ENCODE peak calls at places on chromosome 1, in six cellular contexts. C, X, V, W, G and K are unnamed samples.

GRCh38 chr1:17016317-17016661 is 4.6 kb upstream of the ATP13A2 start:
- DNase-seq in X (no peak), C (no peak), G (peak), W (no peak), V (no peak), K (no peak)

GRCh38 chr1:5802606-5803005 is 189.6 kb downstream of the NPHP4 start:
- DNase-seq in W (no peak), V (no peak), G (no peak), X (no peak), C (no peak), K (no peak)

GRCh38 chr1:41883507-41883906 is 35.2 kb downstream of the HIVEP3 start:
- DNase-seq in X (no peak), G (no peak), V (no peak), C (no peak), W (no peak), K (no peak)

GRCh38 chr1:12580054-12580887 is 37.7 kb downstream of the DHRS3 start:
- DNase-seq in G (peak), C (no peak), V (no peak), W (no peak), X (peak), K (no peak)

GRCh38 chr1:204584699-204585372 is 68.6 kb downstream of the MDM4 start:
- DNase-seq in G (no peak), V (no peak), C (no peak), W (no peak), X (no peak), K (no peak)

GRCh38 chr1:227318003-227318851 is at the start of gene CDC42BPA:
- DNase-seq in C (no peak), W (peak), X (peak), G (peak), V (peak), K (peak)

GRCh38 chr1:164272156-164272555 is 286.8 kb upstream of the PBX1 start:
- DNase-seq in V (no peak), W (no peak), G (no peak), X (no peak), C (no peak), K (no peak)

GRCh38 chr1:187413770-187414169 is 585.0 kb downstream of the PLA2G4A start:
- DNase-seq in X (no peak), G (peak), V (no peak), C (no peak), W (no peak), K (no peak)

GRCh38 chr1:3037281-3038040 is 16.2 kb downstream of the ACTRT2 start:
- DNase-seq in V (no peak), X (no peak), C (no peak), W (no peak), G (no peak), K (no peak)

GRCh38 chr1:46302091-46303037 is 1.1 kb downstream of the LRRC41 start:
- DNase-seq in V (peak), G (peak), C (no peak), X (no peak), W (peak), K (no peak)

GRCh38 chr1:18998016-18998724 is 41.7 kb upstream of the IFFO2 start:
- DNase-seq in G (no peak), C (peak), W (no peak), V (no peak), X (no peak), K (no peak)

GRCh38 chr1:97137862-97138514 is 416.4 kb downstream of the PTBP2 start:
- DNase-seq in G (peak), X (peak), W (no peak), V (no peak), C (no peak), K (peak)

GRCh38 chr1:97136971-97137370 is 415.4 kb downstream of the PTBP2 start:
- DNase-seq in X (no peak), V (no peak), C (no peak), G (no peak), W (no peak), K (no peak)

GRCh38 chr1:97135972-97136371 is 414.4 kb downstream of the PTBP2 start:
- DNase-seq in V (no peak), C (no peak), G (no peak), W (no peak), X (no peak), K (no peak)

GRCh38 chr1:97139512-97139911 is 417.9 kb downstream of the PTBP2 start:
- DNase-seq in W (no peak), X (no peak), G (peak), C (no peak), V (no peak), K (no peak)

DNA sequence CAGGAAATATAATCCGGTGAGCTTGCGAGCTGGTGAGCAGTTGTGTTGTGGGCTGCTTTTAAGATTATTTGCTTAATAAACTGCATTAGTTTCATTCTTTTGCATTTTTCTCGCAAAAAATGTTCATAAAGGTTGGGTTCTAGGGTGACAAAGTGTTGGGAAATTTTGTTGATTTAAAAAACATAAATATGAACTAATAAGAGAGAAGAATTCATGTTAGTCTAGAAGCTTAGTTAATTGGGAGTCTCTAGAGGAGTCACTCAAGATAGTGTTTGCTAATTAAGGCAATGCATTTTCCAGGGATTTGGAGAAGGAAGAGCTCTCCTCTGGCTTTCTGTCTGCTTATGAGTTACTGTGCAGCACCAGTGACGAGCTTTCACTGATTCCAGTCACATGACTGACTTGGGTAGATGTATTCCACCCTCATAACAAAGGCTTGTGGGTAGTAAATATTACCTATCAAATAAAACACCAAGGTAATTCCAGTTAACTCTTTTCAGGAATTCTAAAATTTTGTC is 417.0 kb downstream of the PTBP2 start:
- DNase-seq in C (no peak), W (no peak), X (no peak), V (no peak), G (peak), K (no peak)
- TF ChIP-seq CTCF in C (no peak), W (no peak), X (no peak), V (no peak), G (no peak), K (no peak)

GRCh38 chr1:107196973-107197562 is 56.2 kb downstream of the NTNG1 start:
- DNase-seq in V (no peak), G (peak), X (no peak), C (no peak), W (no peak), K (peak)
- TF ChIP-seq CTCF in V (no peak), G (peak), X (peak), C (peak), W (no peak), K (peak)

DNA sequence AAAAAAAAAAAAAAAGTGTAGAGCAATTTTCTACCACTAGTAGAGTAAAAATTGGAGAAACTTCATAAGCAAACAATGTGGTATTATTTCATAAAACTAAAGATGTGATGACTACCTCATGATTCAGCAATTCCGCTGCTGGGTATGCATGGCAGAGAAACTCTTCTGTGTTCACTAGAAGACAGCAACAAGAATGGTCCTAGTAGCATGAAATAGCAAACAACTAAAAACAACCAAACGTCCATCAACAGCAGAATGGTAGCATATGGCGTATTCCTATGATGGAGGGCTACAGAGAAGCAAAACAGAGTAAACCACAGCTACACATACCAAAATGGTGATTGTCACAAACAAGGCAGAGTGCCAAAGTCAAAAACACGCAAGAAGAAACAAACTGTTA is 18.9 kb downstream of the HTR1D start:
- DNase-seq in V (no peak), W (no peak), C (no peak), X (peak), G (peak), K (no peak)
- TF ChIP-seq CTCF in V (no peak), W (no peak), C (no peak), X (no peak), G (peak), K (no peak)

GRCh38 chr1:37255111-37255795 is 219.1 kb upstream of the ZC3H12A start:
- DNase-seq in C (no peak), X (no peak), G (peak), V (no peak), W (no peak), K (no peak)
- TF ChIP-seq CTCF in C (no peak), X (no peak), G (no peak), V (no peak), W (no peak), K (no peak)

GRCh38 chr1:156547982-156548381 is 24.4 kb downstream of the IQGAP3 start:
- DNase-seq in X (no peak), G (no peak), V (no peak), W (no peak), C (no peak), K (no peak)

GRCh38 chr1:156549390-156549789 is 23.0 kb downstream of the IQGAP3 start:
- DNase-seq in X (no peak), G (no peak), V (no peak), C (no peak), W (no peak), K (no peak)

GRCh38 chr1:156550346-156550745 is 22.0 kb downstream of the IQGAP3 start:
- DNase-seq in X (no peak), C (no peak), G (no peak), W (peak), V (no peak), K (no peak)

GRCh38 chr1:156551066-156551643 is 21.2 kb downstream of the IQGAP3 start:
- DNase-seq in V (no peak), X (no peak), C (no peak), W (no peak), G (no peak), K (peak)

GRCh38 chr1:156549831-156550230 is 22.5 kb downstream of the IQGAP3 start:
- DNase-seq in V (no peak), X (no peak), W (no peak), C (no peak), G (no peak), K (no peak)
- TF ChIP-seq CTCF in V (no peak), X (no peak), W (no peak), C (no peak), G (no peak), K (no peak)